ENCODE peak calls at places on chromosome 17, in eight cellular contexts. N is AG04450; K is body of pancreas; M is heart right ventricle; P is G401; Y is CD4-positive, alpha-beta T cell; U is left colon; J is caudate nucleus. A is an unnamed sample.

GRCh38 chr17:31074772-31075538 is 19.8 kb upstream of the NF1 start:
- DNase-seq in N (no peak), K (no peak), M (no peak), P (no peak), Y (no peak), U (no peak), J (no peak), A (no peak)

GRCh38 chr17:3539881-3540540 is 17.6 kb downstream of the TRPV3 start:
- DNase-seq in N (no peak), K (no peak), M (no peak), P (no peak), Y (no peak), U (no peak), J (no peak), A (no peak)

GRCh38 chr17:13016881-13017622 is 775 bp downstream of the ELAC2 start:
- DNase-seq in N (no peak), K (no peak), M (no peak), P (peak), Y (no peak), U (no peak), J (no peak), A (no peak)

GRCh38 chr17:67281053-67281452 is 36.1 kb upstream of the HELZ start:
- DNase-seq in N (no peak), K (no peak), M (no peak), P (no peak), Y (no peak), U (no peak), J (no peak), A (no peak)

GRCh38 chr17:68441064-68441770 is 16.1 kb downstream of the WIPI1 start:
- DNase-seq in N (no peak), K (no peak), M (no peak), P (no peak), Y (no peak), U (no peak), J (no peak), A (peak)

GRCh38 chr17:3697157-3697515 is 1.2 kb upstream of the P2RX5 start:
- DNase-seq in N (no peak), K (no peak), M (no peak), P (peak), Y (no peak), U (no peak), J (peak), A (no peak)

GRCh38 chr17:39926588-39927100 is 757 bp downstream of the ORMDL3 start:
- DNase-seq in N (no peak), K (peak), M (no peak), P (peak), Y (peak), U (peak), J (no peak), A (no peak)

GRCh38 chr17:45780921-45781320 is 3.2 kb upstream of the CRHR1 start:
- DNase-seq in N (no peak), K (no peak), M (no peak), P (no peak), Y (no peak), U (no peak), J (no peak), A (no peak)

GRCh38 chr17:27754549-27754948 is 45.8 kb downstream of the NOS2 start:
- DNase-seq in N (no peak), K (no peak), M (no peak), P (no peak), Y (no peak), U (peak), J (no peak), A (no peak)

GRCh38 chr17:56679148-56679766 is 85.8 kb downstream of the NOG start:
- DNase-seq in N (no peak), K (no peak), M (no peak), P (peak), Y (no peak), U (no peak), J (no peak), A (peak)

GRCh38 chr17:16214190-16215001 is 938 bp downstream of the NCOR1 start:
- DNase-seq in N (no peak), K (no peak), M (no peak), P (peak), Y (no peak), U (no peak), J (no peak), A (peak)

GRCh38 chr17:18323007-18323406 is 7.9 kb downstream of the SMCR8 start:
- DNase-seq in N (no peak), K (no peak), M (no peak), P (no peak), Y (no peak), U (no peak), J (no peak), A (no peak)

GRCh38 chr17:70137451-70138230 is 31.7 kb upstream of the KCNJ2 start:
- DNase-seq in N (peak), K (no peak), M (no peak), P (peak), Y (no peak), U (peak), J (peak), A (peak)

GRCh38 chr17:34306466-34306865 is 12.8 kb upstream of the CCL8 start:
- DNase-seq in N (no peak), K (no peak), M (no peak), P (no peak), Y (no peak), U (no peak), J (no peak), A (peak)

GRCh38 chr17:78762007-78762406 is 20.1 kb downstream of the CYTH1 start:
- DNase-seq in N (no peak), K (no peak), M (no peak), P (no peak), Y (no peak), U (no peak), J (no peak), A (no peak)

GRCh38 chr17:65071861-65072260 is 15.3 kb upstream of the GNA13 start:
- DNase-seq in N (no peak), K (no peak), M (no peak), P (no peak), Y (no peak), U (no peak), J (no peak), A (no peak)

GRCh38 chr17:83119987-83120864 is 40.8 kb downstream of the METRNL start:
- DNase-seq in N (no peak), K (no peak), M (no peak), P (peak), Y (no peak), U (no peak), J (no peak), A (peak)

GRCh38 chr17:78031435-78031834 is 72.9 kb downstream of the TNRC6C start:
- DNase-seq in N (no peak), K (no peak), M (no peak), P (peak), Y (no peak), U (no peak), J (no peak), A (no peak)

GRCh38 chr17:73820686-73821448 is 176.6 kb upstream of the SDK2 start:
- DNase-seq in N (no peak), K (no peak), M (no peak), P (peak), Y (no peak), U (no peak), J (no peak), A (no peak)

GRCh38 chr17:3998436-3998835 is 34.2 kb upstream of the ATP2A3 start:
- DNase-seq in N (no peak), K (no peak), M (no peak), P (no peak), Y (no peak), U (no peak), J (no peak), A (no peak)

GRCh38 chr17:30267625-30268024 is 24.1 kb downstream of the BLMH start:
- DNase-seq in N (no peak), K (no peak), M (no peak), P (no peak), Y (no peak), U (no peak), J (no peak), A (no peak)

GRCh38 chr17:17514993-17515920 is 19.1 kb upstream of the RASD1 start:
- DNase-seq in N (no peak), K (no peak), M (peak), P (no peak), Y (no peak), U (no peak), J (no peak), A (no peak)

GRCh38 chr17:80927791-80928216 is 63.8 kb upstream of the CHMP6 start:
- DNase-seq in N (no peak), K (no peak), M (no peak), P (no peak), Y (no peak), U (no peak), J (no peak), A (no peak)

A was measured in pons.